ENCODE peak calls at places on chromosomes 4 and X, in seven cellular contexts. I is spleen, F is choroid plexus epithelial cell, K is SK-N-SH, G is left ventricle myocardium inferior, T is uterus, O is GM23248. A is an unnamed sample.

GRCh38 chrX:100649550-100650356 is 5.8 kb downstream of the SRPX2 start:
- DNase-seq in I (no peak), F (peak), K (no peak), G (peak), T (peak), O (peak), A (peak)

GRCh38 chrX:120732879-120733278 is 103.0 kb upstream of the C1GALT1C1 start:
- DNase-seq in I (peak), F (no peak), K (no peak), G (no peak), T (no peak), O (no peak), A (no peak)

GRCh38 chr4:120731561-120731960 is 191.0 kb downstream of the PRDM5 start:
- DNase-seq in I (no peak), F (no peak), K (no peak), G (no peak), T (no peak), O (peak), A (no peak)

GRCh38 chr4:188282620-188283232 is 143.5 kb downstream of the TRIML1 start:
- DNase-seq in I (no peak), F (no peak), K (no peak), G (no peak), T (no peak), O (no peak), A (no peak)

GRCh38 chrX:18809641-18810040 is 102.2 kb downstream of the PPEF1 start:
- DNase-seq in I (no peak), F (no peak), K (no peak), G (no peak), T (no peak), O (no peak), A (no peak)

GRCh38 chr4:80989921-80990544 is 40.5 kb upstream of the BMP3 start:
- DNase-seq in I (no peak), F (peak), K (peak), G (no peak), T (no peak), O (peak), A (no peak)

GRCh38 chr4:8732092-8732491 is 139.5 kb downstream of the CPZ start:
- DNase-seq in I (peak), F (no peak), K (no peak), G (no peak), T (no peak), O (no peak), A (no peak)

GRCh38 chr4:173538148-173538902 is 8.3 kb upstream of the HAND2 start:
- DNase-seq in I (peak), F (no peak), K (peak), G (peak), T (peak), O (peak), A (no peak)

GRCh38 chr4:56468097-56468422 is 643 bp downstream of the SRP72 start:
- DNase-seq in I (no peak), F (peak), K (peak), G (no peak), T (no peak), O (peak), A (peak)

GRCh38 chr4:52259978-52260377 is 208.9 kb downstream of the SPATA18 start:
- DNase-seq in I (no peak), F (no peak), K (no peak), G (no peak), T (no peak), O (no peak), A (no peak)

GRCh38 chr4:156896536-156896935 is 75.1 kb downstream of the PDGFC start:
- DNase-seq in I (no peak), F (no peak), K (no peak), G (no peak), T (no peak), O (no peak), A (no peak)

GRCh38 chr4:11312389-11312788 is 116.3 kb downstream of the HS3ST1 start:
- DNase-seq in I (no peak), F (peak), K (no peak), G (no peak), T (no peak), O (no peak), A (peak)

GRCh38 chrX:26203556-26203955 is 11.3 kb downstream of the MAGEB6 start:
- DNase-seq in I (no peak), F (no peak), K (no peak), G (no peak), T (no peak), O (no peak), A (no peak)

GRCh38 chr4:66097271-66097670 is 427.0 kb upstream of the EPHA5 start:
- DNase-seq in I (no peak), F (no peak), K (no peak), G (no peak), T (no peak), O (no peak), A (no peak)

GRCh38 chr4:82437285-82438005 is 7.1 kb downstream of the ENOPH1 start:
- DNase-seq in I (no peak), F (peak), K (no peak), G (no peak), T (no peak), O (peak), A (no peak)

GRCh38 chr4:126144838-126145237 is 830.1 kb downstream of the FAT4 start:
- DNase-seq in I (no peak), F (no peak), K (no peak), G (no peak), T (no peak), O (peak), A (no peak)

GRCh38 chrX:21612154-21612553 is 46.0 kb downstream of the KLHL34 start:
- DNase-seq in I (no peak), F (no peak), K (no peak), G (no peak), T (no peak), O (no peak), A (no peak)

GRCh38 chr4:78517050-78517652 is 34.4 kb upstream of the ANXA3 start:
- DNase-seq in I (no peak), F (peak), K (peak), G (no peak), T (no peak), O (peak), A (no peak)

DNA sequence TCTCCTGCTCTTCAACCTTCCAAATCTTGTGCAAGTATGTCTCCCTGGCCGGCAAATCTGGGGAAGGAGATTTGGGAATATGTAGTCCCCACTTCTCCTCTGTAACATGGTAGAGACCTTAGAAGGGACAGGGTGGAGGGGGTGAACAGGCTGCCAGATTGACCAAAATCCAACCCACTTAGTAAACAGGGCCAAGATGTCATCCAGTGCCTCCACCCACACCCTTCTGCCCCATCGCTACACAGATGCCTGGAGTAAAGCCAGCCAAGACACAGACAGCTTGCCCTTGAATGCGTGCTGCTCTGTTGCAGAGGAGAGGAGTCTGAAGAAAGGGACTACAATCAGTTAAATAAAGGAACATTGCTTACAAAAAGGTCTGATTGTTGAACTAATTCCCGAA is 160.1 kb upstream of the LDB2 start:
- DNase-seq in I (no peak), F (peak), K (no peak), G (peak), T (peak), O (peak), A (peak)
- H3K4me3 ChIP-seq in I (no peak), F (no peak), K (peak), G (peak), T (no peak), O (peak), A (no peak)

DNA sequence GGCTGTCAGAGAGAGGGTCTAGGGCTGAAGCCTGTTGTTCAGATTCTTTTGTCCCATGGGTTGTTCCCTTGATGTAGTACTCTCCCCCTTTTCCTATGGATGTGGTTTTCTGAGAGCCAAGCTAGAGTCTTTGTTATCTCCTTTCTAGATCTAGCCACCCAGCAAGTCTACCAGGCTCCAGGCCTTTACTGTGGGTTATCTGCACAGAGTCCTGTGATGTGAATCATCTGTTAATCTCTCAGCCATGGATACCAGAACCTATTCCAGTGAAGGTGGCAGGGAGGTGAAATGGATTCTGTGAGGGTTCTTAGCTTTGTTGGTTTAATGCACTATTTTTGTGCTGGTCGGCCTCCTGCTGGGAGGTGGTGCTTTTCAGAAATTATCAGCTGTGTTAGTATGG is 109.5 kb downstream of the PRR32 start:
- DNase-seq in I (no peak), F (no peak), K (no peak), G (no peak), T (no peak), O (no peak), A (no peak)
- H3K4me3 ChIP-seq in I (no peak), F (no peak), K (no peak), G (no peak), T (no peak), O (no peak), A (no peak)

GRCh38 chrX:49054073-49054762 is 4.6 kb upstream of the CCDC120 start:
- DNase-seq in I (no peak), F (no peak), K (no peak), G (no peak), T (no peak), O (no peak), A (no peak)

GRCh38 chrX:49058794-49059193 is at the start of gene CCDC120:
- DNase-seq in I (no peak), F (no peak), K (no peak), G (no peak), T (no peak), O (no peak), A (no peak)

DNA sequence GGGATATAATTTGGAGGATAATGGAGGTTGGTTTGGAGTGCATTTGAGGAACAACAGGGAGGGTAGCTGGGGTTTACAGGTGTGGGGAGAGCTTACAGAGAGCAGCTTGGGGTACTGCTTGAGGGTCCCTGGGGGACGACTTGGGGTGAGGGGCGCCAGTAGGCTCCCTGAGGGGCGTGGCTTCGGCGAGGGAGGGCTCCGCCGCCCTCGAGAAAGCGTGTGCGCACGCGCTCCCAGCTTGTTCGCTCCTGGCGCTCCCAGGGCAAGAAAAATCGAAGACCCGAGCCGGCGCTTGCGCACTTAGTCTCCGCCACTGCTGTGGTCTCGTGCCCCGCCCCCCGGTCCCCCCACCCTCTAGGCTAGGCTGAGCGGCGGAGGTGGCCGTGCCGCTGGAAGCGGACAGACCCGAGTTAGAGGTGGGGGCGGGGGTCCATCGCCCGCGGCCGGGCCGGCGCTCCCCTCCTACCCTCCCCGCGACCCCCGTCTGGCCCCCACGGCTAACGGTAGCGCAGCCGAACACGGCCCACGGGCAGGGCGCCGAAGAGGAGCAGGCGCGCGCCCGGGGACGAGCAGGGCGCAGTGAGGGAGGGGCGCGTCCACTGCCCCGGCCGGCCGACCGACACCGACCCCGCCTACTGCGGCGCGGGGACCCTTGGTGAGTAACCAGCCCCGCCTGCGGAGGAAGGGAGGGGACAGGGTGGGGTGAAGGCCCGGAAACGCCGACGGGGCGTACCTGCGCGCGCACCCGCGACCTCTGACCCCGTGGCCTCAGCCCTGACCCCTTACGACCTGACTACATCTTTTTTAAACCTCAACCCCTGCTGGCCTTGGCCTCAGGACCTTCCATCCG is 5.4 kb upstream of the CCDC120 start:
- DNase-seq in I (peak), F (peak), K (peak), G (peak), T (peak), O (peak), A (peak)
- H3K4me3 ChIP-seq in I (peak), F (peak), K (peak), G (peak), T (peak), O (peak), A (peak)

GRCh38 chrX:131058136-131058868 is at the start of gene ARHGAP36:
- DNase-seq in I (no peak), F (no peak), K (no peak), G (no peak), T (no peak), O (peak), A (no peak)
- H3K4me3 ChIP-seq in I (peak), F (no peak), K (no peak), G (peak), T (no peak), O (no peak), A (no peak)

DNA sequence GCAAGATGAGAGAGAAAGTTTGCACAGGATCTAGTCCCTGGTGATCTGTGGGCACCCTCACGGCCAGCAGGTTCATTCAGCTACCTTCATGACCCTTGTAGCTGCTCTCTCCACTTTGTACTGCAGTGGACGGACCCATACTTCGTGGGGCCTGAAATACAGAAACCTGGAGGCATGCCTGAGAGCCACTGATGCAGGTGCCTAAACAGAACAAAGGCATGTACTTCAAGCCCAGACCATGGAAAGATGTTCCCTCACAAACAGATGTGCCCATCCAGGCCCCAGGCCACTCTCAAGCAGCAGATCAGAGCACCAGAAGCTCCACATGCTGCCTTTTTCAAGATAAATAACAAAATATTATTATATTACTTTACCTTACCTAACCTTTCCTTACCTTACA is 1629.0 kb downstream of the ARAP2 start:
- DNase-seq in I (peak), F (no peak), K (no peak), G (no peak), T (no peak), O (no peak), A (no peak)
- H3K4me3 ChIP-seq in I (no peak), F (no peak), K (no peak), G (no peak), T (no peak), O (no peak), A (no peak)

GRCh38 chr4:85828295-85828910 is 353.5 kb downstream of the ARHGAP24 start:
- DNase-seq in I (no peak), F (peak), K (no peak), G (no peak), T (no peak), O (peak), A (no peak)
- H3K4me3 ChIP-seq in I (no peak), F (peak), K (peak), G (peak), T (peak), O (peak), A (peak)

DNA sequence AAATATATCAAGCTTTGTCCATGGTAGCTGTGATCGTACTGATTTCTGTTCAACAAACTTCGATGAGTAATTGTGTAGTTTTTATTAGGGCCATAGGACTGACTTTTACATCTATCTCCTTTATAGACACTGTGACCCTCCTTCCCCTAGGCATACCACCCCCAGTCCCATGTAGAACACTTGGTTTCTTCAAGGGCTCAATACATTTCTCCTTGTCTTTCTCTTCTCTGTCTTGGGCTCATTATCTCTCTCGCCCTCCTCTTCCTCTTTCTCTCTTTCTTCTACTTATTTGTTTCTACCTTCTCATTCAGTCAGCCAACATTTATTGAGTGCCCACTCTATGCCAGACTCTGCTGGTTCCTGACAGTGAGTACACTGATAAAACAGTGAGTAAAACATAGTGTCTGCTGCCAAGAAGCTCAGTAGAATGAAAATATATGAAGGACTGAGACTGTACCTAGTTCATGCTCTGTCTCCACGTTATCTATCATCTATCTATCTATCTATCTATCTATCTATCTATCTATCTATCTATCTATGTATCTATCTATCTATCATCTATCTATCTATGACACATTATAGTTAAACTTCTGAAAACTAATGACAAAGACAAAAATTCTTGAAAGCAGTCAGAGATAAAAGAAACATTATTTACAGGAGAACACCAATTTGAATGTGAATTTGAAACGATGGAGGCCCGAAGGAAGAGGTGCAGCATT is 122.8 kb downstream of the RBMX2 start:
- DNase-seq in I (no peak), F (no peak), K (no peak), G (no peak), T (no peak), O (no peak), A (no peak)
- H3K4me3 ChIP-seq in I (peak), F (no peak), K (no peak), G (peak), T (no peak), O (no peak), A (no peak)

A was measured in MG63.